ENCODE peak calls at places on chromosomes 16 and 17, in four cellular contexts. I is colonic mucosa, G is ascending aorta, P is A549. B is an unnamed sample.
A peak's percentile ranks its signal among the peaks of the same experiment; 100 is the strongest.

GRCh38 chr17:16486373-16487250 is 5.4 kb downstream of the LRRC75A start:
- DNase-seq in I (peak; percentile 97), G (peak; percentile 83), P (no peak), B (no peak)

GRCh38 chr17:51119415-51120356 is 982 bp downstream of the SPAG9 start:
- DNase-seq in I (peak; percentile 58), G (peak; percentile 73), P (peak; percentile 50), B (no peak)

GRCh38 chr17:153851-154250 is 16.5 kb downstream of the SCGB1C2 start:
- DNase-seq in I (no peak), G (no peak), P (no peak), B (no peak)

GRCh38 chr16:17238285-17239028 is 232.3 kb downstream of the XYLT1 start:
- DNase-seq in I (no peak), G (no peak), P (no peak), B (peak; percentile 12)

GRCh38 chr16:6020162-6020980 is 922.8 kb upstream of the EEF2KMT start:
- DNase-seq in I (no peak), G (no peak), P (no peak), B (no peak)

GRCh38 chr17:61412860-61413653 is 13.4 kb downstream of the TBX2 start:
- DNase-seq in I (peak; percentile 16), G (peak; percentile 64), P (no peak), B (no peak)

GRCh38 chr17:41917957-41918391 is 777 bp downstream of the ACLY start:
- DNase-seq in I (peak; percentile 78), G (peak; percentile 75), P (no peak), B (no peak)

GRCh38 chr16:84950906-84951305 is 60.4 kb downstream of the ZDHHC7 start:
- DNase-seq in I (no peak), G (no peak), P (peak; percentile 51), B (no peak)

GRCh38 chr17:83064732-83065659 is 14.4 kb upstream of the METRNL start:
- DNase-seq in I (peak; percentile 67), G (peak; percentile 50), P (no peak), B (peak; percentile 37)

GRCh38 chr17:2560658-2561057 is 32.8 kb upstream of the PAFAH1B1 start:
- DNase-seq in I (no peak), G (no peak), P (no peak), B (no peak)

GRCh38 chr16:54397190-54397835 is 110.7 kb upstream of the IRX3 start:
- DNase-seq in I (no peak), G (no peak), P (no peak), B (no peak)

GRCh38 chr16:58230259-58230658 is 32.4 kb upstream of the CSNK2A2 start:
- DNase-seq in I (no peak), G (no peak), P (no peak), B (no peak)

GRCh38 chr17:42458497-42459255 is at the start of gene ATP6V0A1:
- DNase-seq in I (peak; percentile 96), G (peak; percentile 97), P (peak; percentile 95), B (peak; percentile 89)

GRCh38 chr17:28335959-28336871 is 654 bp downstream of the TNFAIP1 start:
- DNase-seq in I (peak; percentile 70), G (peak; percentile 83), P (peak; percentile 77), B (peak; percentile 74)

GRCh38 chr16:1707193-1707790 is 1.3 kb downstream of the MAPK8IP3 start:
- DNase-seq in I (no peak), G (no peak), P (no peak), B (peak; percentile 39)

GRCh38 chr17:18008496-18009268 is 30.3 kb downstream of the ATPAF2 start:
- DNase-seq in I (no peak), G (no peak), P (no peak), B (peak; percentile 59)

GRCh38 chr16:71373073-71373472 is 14.6 kb downstream of the CALB2 start:
- DNase-seq in I (no peak), G (no peak), P (peak; percentile 59), B (no peak)

GRCh38 chr17:79075433-79075805 is 795 bp downstream of the ENGASE start:
- DNase-seq in I (no peak), G (no peak), P (no peak), B (no peak)

GRCh38 chr16:66660422-66661209 is 35.9 kb downstream of the CMTM4 start:
- DNase-seq in I (peak; percentile 46), G (peak; percentile 68), P (peak; percentile 72), B (peak; percentile 85)

GRCh38 chr17:14325618-14326167 is 24.8 kb downstream of the HS3ST3B1 start:
- DNase-seq in I (no peak), G (no peak), P (no peak), B (no peak)

GRCh38 chr16:48617711-48618148 is 7.8 kb upstream of the N4BP1 start:
- DNase-seq in I (no peak), G (no peak), P (no peak), B (no peak)

GRCh38 chr16:73043828-73044493 is 4.0 kb downstream of the ZFHX3 start:
- DNase-seq in I (no peak), G (no peak), P (no peak), B (no peak)

GRCh38 chr16:89017956-89018604 is 41.1 kb upstream of the CBFA2T3 start:
- DNase-seq in I (no peak), G (no peak), P (no peak), B (no peak)

GRCh38 chr17:73267648-73268537 is 6.2 kb upstream of the CPSF4L start:
- DNase-seq in I (no peak), G (no peak), P (no peak), B (no peak)

GRCh38 chr17:55275894-55276804 is 11.4 kb downstream of the HLF start:
- DNase-seq in I (no peak), G (peak; percentile 75), P (no peak), B (no peak)

GRCh38 chr17:12415031-12415430 is 250.7 kb upstream of the MYOCD start:
- DNase-seq in I (no peak), G (peak; percentile 78), P (peak; percentile 18), B (peak; percentile 62)

GRCh38 chr16:4928227-4928626 is 8.7 kb downstream of the PPL start:
- DNase-seq in I (no peak), G (no peak), P (no peak), B (no peak)

GRCh38 chr16:31636433-31636832 is 108.7 kb downstream of the AHSP start:
- DNase-seq in I (no peak), G (no peak), P (no peak), B (no peak)

GRCh38 chr16:19389246-19389645 is 28.4 kb upstream of the TMC5 start:
- DNase-seq in I (peak; percentile 91), G (no peak), P (peak; percentile 43), B (no peak)

GRCh38 chr16:66408181-66409048 is 18.7 kb upstream of the BEAN1 start:
- DNase-seq in I (peak; percentile 30), G (peak; percentile 59), P (peak; percentile 57), B (peak; percentile 97)

GRCh38 chr17:73412914-73413313 is 101.1 kb upstream of the CDC42EP4 start:
- DNase-seq in I (no peak), G (no peak), P (no peak), B (no peak)

GRCh38 chr16:66525396-66526180 is 24.3 kb downstream of the TK2 start:
- DNase-seq in I (no peak), G (no peak), P (no peak), B (peak; percentile 94)

GRCh38 chr17:58520843-58521430 is 6.5 kb upstream of the MTMR4 start:
- DNase-seq in I (no peak), G (no peak), P (no peak), B (peak; percentile 78)

DNA sequence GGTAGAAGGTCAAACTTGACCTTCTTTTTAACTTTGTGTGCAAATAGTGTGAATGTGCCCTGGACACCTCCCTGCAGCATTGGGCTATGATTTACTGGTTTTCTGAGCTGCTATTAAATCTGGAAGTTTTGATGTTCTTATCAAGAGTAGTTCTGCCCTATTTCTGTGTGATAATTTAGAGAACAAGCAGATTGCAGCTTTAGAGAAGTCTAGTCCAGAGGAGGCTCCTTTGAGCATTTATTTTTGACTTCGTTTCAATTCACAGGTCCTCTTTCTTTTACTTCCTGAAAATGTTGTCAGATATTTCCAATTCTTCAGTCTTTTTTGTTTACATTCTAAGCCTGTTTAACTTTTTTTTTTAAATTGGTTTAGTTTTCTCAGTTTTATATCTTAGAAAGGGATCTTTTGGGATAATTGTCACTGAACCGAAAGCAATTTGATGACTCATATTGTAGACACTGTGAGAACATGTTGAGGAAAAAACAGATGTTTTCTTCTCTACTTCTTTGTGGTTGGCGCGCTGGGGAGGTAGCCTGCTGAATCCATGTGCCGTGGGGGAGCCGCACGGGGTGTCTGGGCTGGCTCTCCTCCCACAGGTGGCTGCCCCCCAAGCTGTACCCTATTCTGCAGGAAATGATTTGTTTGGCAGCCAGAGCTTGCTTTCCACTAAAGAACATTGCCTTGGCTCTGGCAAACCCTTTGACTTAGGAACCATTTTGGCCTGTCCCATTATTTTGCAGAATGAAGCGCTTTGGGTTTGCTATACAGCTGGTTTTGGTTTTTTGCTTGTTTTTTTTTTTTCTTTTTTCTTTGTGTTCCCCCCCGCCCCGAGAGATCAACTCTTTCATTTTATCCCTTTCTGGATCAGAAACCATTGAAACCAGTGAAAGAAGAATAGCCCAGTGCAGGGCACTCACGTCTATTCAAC is 53.4 kb downstream of the MFSD11 start:
- DNase-seq in I (no peak), G (no peak), P (peak; percentile 41), B (peak; percentile 77)
- H3K4me1 ChIP-seq in I (no peaks in the 10 kb centered on the region), G (no peaks in the 10 kb centered on the region), P (peaks cover 16% of the 10 kb centered on the region), B (peaks cover 3% of the 10 kb centered on the region)

GRCh38 chr16:15966420-15967222 is 17.2 kb downstream of the ABCC1 start:
- DNase-seq in I (no peak), G (no peak), P (peak; percentile 94), B (no peak)
- H3K4me1 ChIP-seq in I (no peaks in the 10 kb centered on the region), G (peaks cover 38% of the 10 kb centered on the region), P (peaks cover 70% of the 10 kb centered on the region), B (peaks cover 3% of the 10 kb centered on the region)

GRCh38 chr16:86517652-86518258 is 7.4 kb downstream of the FOXF1 start:
- DNase-seq in I (peak; percentile 64), G (no peak), P (peak; percentile 73), B (peak; percentile 19)
- H3K4me1 ChIP-seq in I (no peaks in the 10 kb centered on the region), G (peaks cover 9% of the 10 kb centered on the region), P (no peaks in the 10 kb centered on the region), B (peaks cover 4% of the 10 kb centered on the region)

GRCh38 chr17:8838551-8839095 is 28.9 kb downstream of the PIK3R6 start:
- DNase-seq in I (no peak), G (peak; percentile 27), P (no peak), B (no peak)

GRCh38 chr17:8836821-8837426 is 30.6 kb downstream of the PIK3R6 start:
- DNase-seq in I (peak; percentile 10), G (peak; percentile 38), P (no peak), B (no peak)

GRCh38 chr17:8837438-8838075 is 29.9 kb downstream of the PIK3R6 start:
- DNase-seq in I (no peak), G (peak; percentile 44), P (no peak), B (no peak)

GRCh38 chr17:8841844-8842243 is 25.6 kb downstream of the PIK3R6 start:
- DNase-seq in I (no peak), G (peak; percentile 8), P (no peak), B (no peak)

DNA sequence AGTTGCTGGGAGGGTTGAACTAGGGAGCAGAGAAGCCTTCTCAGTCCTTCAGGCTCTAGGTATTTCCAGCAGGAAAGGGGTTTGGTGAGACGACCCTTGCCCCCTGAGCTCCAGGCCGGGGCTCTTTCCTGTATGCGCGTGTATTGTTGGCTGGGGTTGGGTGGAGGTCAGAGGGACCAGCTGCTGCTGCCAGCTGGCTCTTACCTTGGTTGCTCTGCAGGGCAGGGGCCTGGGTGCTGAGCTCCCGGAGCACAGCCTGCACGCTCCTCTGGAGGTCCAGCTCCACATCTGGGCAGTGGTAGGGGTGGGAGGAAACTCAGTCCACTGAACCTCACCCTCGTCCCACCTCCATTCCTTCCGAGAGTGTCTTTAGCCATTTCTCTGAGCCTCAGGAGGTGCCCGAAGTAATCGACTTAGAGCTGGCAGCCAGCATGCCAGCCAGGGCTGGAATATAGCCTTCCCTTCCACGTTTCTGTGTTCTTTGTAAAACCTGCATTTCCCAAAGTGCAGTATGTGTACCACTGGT is 28.0 kb downstream of the PIK3R6 start:
- DNase-seq in I (no peak), G (peak; percentile 40), P (no peak), B (no peak)
- H3K4me1 ChIP-seq in I (no peaks in the 10 kb centered on the region), G (no peaks in the 10 kb centered on the region), P (no peaks in the 10 kb centered on the region), B (peaks cover 2% of the 10 kb centered on the region)